ENCODE peak calls at places on chromosomes 7 and 10, in five cellular contexts. F is putamen, W is H7, Q is Kasumi-1, N is GM12892. C is an unnamed sample.

GRCh38 chr7:88759216-88759955 is at the start of gene ZNF804B:
- DNase-seq in F (no peak), W (peak; percentile 78), Q (no peak), N (no peak), C (no peak)

GRCh38 chr7:44103941-44104879 is at the start of gene AEBP1:
- DNase-seq in F (no peak), W (peak; percentile 97), Q (peak; percentile 29), N (no peak), C (no peak)

GRCh38 chr7:12701433-12701832 is 14.0 kb downstream of the ARL4A start:
- DNase-seq in F (no peak), W (no peak), Q (no peak), N (no peak), C (no peak)

GRCh38 chr10:86659721-86660438 is 5.5 kb downstream of the OPN4 start:
- DNase-seq in F (no peak), W (peak; percentile 53), Q (no peak), N (no peak), C (no peak)

GRCh38 chr10:132390455-132391371 is 6.3 kb upstream of the PWWP2B start:
- DNase-seq in F (no peak), W (peak; percentile 55), Q (no peak), N (no peak), C (no peak)

GRCh38 chr7:53744361-53744760 is 708.9 kb downstream of the POM121L12 start:
- DNase-seq in F (no peak), W (peak; percentile 4), Q (no peak), N (no peak), C (no peak)

GRCh38 chr7:153401795-153402720 is 642.5 kb downstream of the ACTR3B start:
- DNase-seq in F (peak; percentile 41), W (no peak), Q (no peak), N (no peak), C (no peak)

GRCh38 chr7:127620406-127621233 is 2.7 kb upstream of the PAX4 start:
- DNase-seq in F (no peak), W (peak; percentile 66), Q (peak; percentile 48), N (no peak), C (no peak)

GRCh38 chr7:83976302-83976701 is 218.3 kb downstream of the SEMA3A start:
- DNase-seq in F (peak; percentile 26), W (peak; percentile 11), Q (peak; percentile 29), N (no peak), C (no peak)

GRCh38 chr7:75981450-75982305 is 12.7 kb downstream of the TMEM120A start:
- DNase-seq in F (no peak), W (peak; percentile 56), Q (no peak), N (no peak), C (no peak)

GRCh38 chr7:66366701-66367100 is 161.6 kb downstream of the TPST1 start:
- DNase-seq in F (no peak), W (no peak), Q (no peak), N (no peak), C (no peak)

GRCh38 chr10:5584895-5585516 is 60.2 kb downstream of the CALML3 start:
- DNase-seq in F (no peak), W (no peak), Q (no peak), N (no peak), C (no peak)

GRCh38 chr10:132162021-132162531 is 24.7 kb upstream of the DPYSL4 start:
- DNase-seq in F (no peak), W (no peak), Q (no peak), N (no peak), C (no peak)

GRCh38 chr7:111076205-111076604 is 14.7 kb upstream of the LRRN3 start:
- DNase-seq in F (no peak), W (no peak), Q (no peak), N (no peak), C (no peak)

GRCh38 chr7:83798489-83798888 is 149.6 kb upstream of the SEMA3E start:
- DNase-seq in F (no peak), W (no peak), Q (peak; percentile 29), N (no peak), C (no peak)

GRCh38 chr10:109166935-109167334 is 756.4 kb downstream of the XPNPEP1 start:
- DNase-seq in F (no peak), W (no peak), Q (no peak), N (no peak), C (no peak)

GRCh38 chr7:148374698-148375259 is 215.8 kb upstream of the C7orf33 start:
- DNase-seq in F (no peak), W (no peak), Q (no peak), N (no peak), C (no peak)

GRCh38 chr7:80313067-80313626 is 178.5 kb downstream of the GNAI1 start:
- DNase-seq in F (no peak), W (no peak), Q (no peak), N (no peak), C (no peak)

GRCh38 chr7:38451840-38452239 is 178.4 kb upstream of the TARP start:
- DNase-seq in F (peak; percentile 19), W (peak; percentile 28), Q (peak; percentile 51), N (no peak), C (no peak)

GRCh38 chr7:5436003-5436678 is 12.5 kb upstream of the TNRC18 start:
- DNase-seq in F (no peak), W (no peak), Q (no peak), N (no peak), C (no peak)

GRCh38 chr10:102322914-102323313 is 72.6 kb upstream of the NFKB2 start:
- DNase-seq in F (no peak), W (no peak), Q (no peak), N (no peak), C (no peak)

GRCh38 chr10:14608381-14609001 is 166.2 kb downstream of the FAM107B start:
- DNase-seq in F (no peak), W (no peak), Q (peak; percentile 98), N (no peak), C (no peak)

C was measured in NCI-H510A.